ENCODE peak calls at places on chromosomes 3 and 15, in nine cellular contexts. Y is RKO; R is naive thymus-derived CD8-positive, alpha-beta T cell; D is heart right ventricle; A is Caki2; W is DMS79 treated with DMSO at 0.1 percent for 48 hours; Q is amygdala; U is NCI-H446; P is brain microvascular endothelial cell. S is an unnamed sample.

GRCh38 chr15:74443100-74443909 is 9.5 kb upstream of the SEMA7A start:
- DNase-seq in Y (no peak), R (no peak), D (no peak), A (no peak), W (no peak), Q (no peak), U (no peak), P (no peak), S (no peak)

GRCh38 chr15:92608866-92609700 is 46.5 kb downstream of the FAM174B start:
- DNase-seq in Y (no peak), R (no peak), D (no peak), A (no peak), W (no peak), Q (no peak), U (no peak), P (no peak), S (no peak)

GRCh38 chr15:46126581-46126980 is 491.8 kb downstream of the SQOR start:
- DNase-seq in Y (no peak), R (no peak), D (no peak), A (no peak), W (no peak), Q (no peak), U (no peak), P (no peak), S (no peak)

GRCh38 chr3:194487289-194488006 is 646 bp upstream of the ATP13A3 start:
- DNase-seq in Y (no peak), R (peak), D (peak), A (no peak), W (peak), Q (peak), U (no peak), P (no peak), S (peak)

GRCh38 chr15:64110945-64111678 is 15.3 kb downstream of the SNX1 start:
- DNase-seq in Y (no peak), R (peak), D (no peak), A (no peak), W (no peak), Q (no peak), U (no peak), P (no peak), S (no peak)

GRCh38 chr15:63555520-63555919 is 41.7 kb upstream of the FBXL22 start:
- DNase-seq in Y (no peak), R (no peak), D (no peak), A (no peak), W (no peak), Q (no peak), U (no peak), P (no peak), S (no peak)

GRCh38 chr15:45111390-45112142 is 2.4 kb downstream of the DUOX2 start:
- DNase-seq in Y (no peak), R (no peak), D (no peak), A (no peak), W (no peak), Q (no peak), U (no peak), P (no peak), S (no peak)

GRCh38 chr3:159123877-159124276 is 322.0 kb downstream of the MFSD1 start:
- DNase-seq in Y (no peak), R (no peak), D (no peak), A (no peak), W (no peak), Q (no peak), U (no peak), P (no peak), S (no peak)

GRCh38 chr15:92616621-92617179 is 38.9 kb downstream of the FAM174B start:
- DNase-seq in Y (no peak), R (no peak), D (no peak), A (no peak), W (peak), Q (no peak), U (no peak), P (no peak), S (no peak)